ENCODE peak calls at places on chromosomes 12 and 14, in seven cellular contexts. One of them, this sample, is unnamed.

GRCh38 chr14:74419086-74419485 is 6.9 kb downstream of the SYNDIG1L start:
- DNase-seq in heart right ventricle: no peak
- DNase-seq in tibial nerve: no peak
- DNase-seq in left ventricle myocardium inferior: no peak
- DNase-seq in mammary epithelial cell: no peak
- DNase-seq in colonic mucosa: no peak
- DNase-seq in effector memory CD4-positive, alpha-beta T cell: no peak
- DNase-seq in this sample: no peak

GRCh38 chr12:26938660-26939185 is 453 bp downstream of the FGFR1OP2 start:
- DNase-seq in colonic mucosa: peak
- DNase-seq in heart right ventricle: no peak
- DNase-seq in effector memory CD4-positive, alpha-beta T cell: no peak
- DNase-seq in left ventricle myocardium inferior: no peak
- DNase-seq in mammary epithelial cell: no peak
- DNase-seq in tibial nerve: peak
- DNase-seq in this sample: no peak

GRCh38 chr12:57621497-57622292 is 10.5 kb downstream of the ARHGEF25 start:
- DNase-seq in left ventricle myocardium inferior: peak
- DNase-seq in effector memory CD4-positive, alpha-beta T cell: peak
- DNase-seq in heart right ventricle: peak
- DNase-seq in tibial nerve: peak
- DNase-seq in mammary epithelial cell: no peak
- DNase-seq in colonic mucosa: peak
- DNase-seq in this sample: peak

GRCh38 chr14:57122129-57122528 is 146.6 kb downstream of the EXOC5 start:
- DNase-seq in left ventricle myocardium inferior: no peak
- DNase-seq in colonic mucosa: no peak
- DNase-seq in heart right ventricle: no peak
- DNase-seq in mammary epithelial cell: no peak
- DNase-seq in effector memory CD4-positive, alpha-beta T cell: no peak
- DNase-seq in tibial nerve: no peak
- DNase-seq in this sample: no peak

GRCh38 chr12:114479831-114480230 is 73.9 kb upstream of the TBX5 start:
- DNase-seq in tibial nerve: no peak
- DNase-seq in mammary epithelial cell: no peak
- DNase-seq in heart right ventricle: no peak
- DNase-seq in left ventricle myocardium inferior: no peak
- DNase-seq in colonic mucosa: no peak
- DNase-seq in effector memory CD4-positive, alpha-beta T cell: no peak
- DNase-seq in this sample: no peak

GRCh38 chr12:104177663-104178501 is 37.7 kb upstream of the TXNRD1 start:
- DNase-seq in heart right ventricle: peak
- DNase-seq in colonic mucosa: peak
- DNase-seq in tibial nerve: peak
- DNase-seq in mammary epithelial cell: peak
- DNase-seq in left ventricle myocardium inferior: peak
- DNase-seq in effector memory CD4-positive, alpha-beta T cell: no peak
- DNase-seq in this sample: no peak

GRCh38 chr14:35331605-35332516 is 39.7 kb downstream of the PSMA6 start:
- DNase-seq in effector memory CD4-positive, alpha-beta T cell: no peak
- DNase-seq in heart right ventricle: no peak
- DNase-seq in mammary epithelial cell: peak
- DNase-seq in left ventricle myocardium inferior: no peak
- DNase-seq in tibial nerve: no peak
- DNase-seq in colonic mucosa: peak
- DNase-seq in this sample: no peak

GRCh38 chr12:131388164-131388795 is 322.6 kb upstream of the SFSWAP start:
- DNase-seq in left ventricle myocardium inferior: no peak
- DNase-seq in mammary epithelial cell: no peak
- DNase-seq in tibial nerve: no peak
- DNase-seq in colonic mucosa: no peak
- DNase-seq in heart right ventricle: no peak
- DNase-seq in effector memory CD4-positive, alpha-beta T cell: no peak
- DNase-seq in this sample: no peak

GRCh38 chr14:44981198-44981597 is 19.2 kb downstream of the TOGARAM1 start:
- DNase-seq in effector memory CD4-positive, alpha-beta T cell: no peak
- DNase-seq in tibial nerve: no peak
- DNase-seq in mammary epithelial cell: no peak
- DNase-seq in heart right ventricle: no peak
- DNase-seq in left ventricle myocardium inferior: no peak
- DNase-seq in colonic mucosa: no peak
- DNase-seq in this sample: no peak

GRCh38 chr12:118589162-118589561 is 212.8 kb downstream of the SUDS3 start:
- DNase-seq in tibial nerve: no peak
- DNase-seq in heart right ventricle: no peak
- DNase-seq in effector memory CD4-positive, alpha-beta T cell: no peak
- DNase-seq in left ventricle myocardium inferior: no peak
- DNase-seq in colonic mucosa: no peak
- DNase-seq in mammary epithelial cell: no peak
- DNase-seq in this sample: no peak

GRCh38 chr14:53571990-53572389 is 384.6 kb downstream of the BMP4 start:
- DNase-seq in left ventricle myocardium inferior: no peak
- DNase-seq in colonic mucosa: no peak
- DNase-seq in tibial nerve: no peak
- DNase-seq in mammary epithelial cell: no peak
- DNase-seq in effector memory CD4-positive, alpha-beta T cell: no peak
- DNase-seq in heart right ventricle: no peak
- DNase-seq in this sample: no peak

GRCh38 chr14:34098045-34098984 is 147.4 kb upstream of the EGLN3 start:
- DNase-seq in left ventricle myocardium inferior: no peak
- DNase-seq in tibial nerve: peak
- DNase-seq in colonic mucosa: peak
- DNase-seq in effector memory CD4-positive, alpha-beta T cell: no peak
- DNase-seq in heart right ventricle: peak
- DNase-seq in mammary epithelial cell: peak
- DNase-seq in this sample: peak

GRCh38 chr12:79223761-79224160 is 359.2 kb downstream of the SYT1 start:
- DNase-seq in tibial nerve: no peak
- DNase-seq in heart right ventricle: no peak
- DNase-seq in effector memory CD4-positive, alpha-beta T cell: no peak
- DNase-seq in mammary epithelial cell: no peak
- DNase-seq in left ventricle myocardium inferior: no peak
- DNase-seq in colonic mucosa: no peak
- DNase-seq in this sample: no peak

GRCh38 chr14:95918466-95918865 is 41.8 kb downstream of the TUNAR start:
- DNase-seq in colonic mucosa: no peak
- DNase-seq in heart right ventricle: no peak
- DNase-seq in tibial nerve: no peak
- DNase-seq in left ventricle myocardium inferior: no peak
- DNase-seq in effector memory CD4-positive, alpha-beta T cell: no peak
- DNase-seq in mammary epithelial cell: no peak
- DNase-seq in this sample: no peak

GRCh38 chr14:47722929-47723693 is 47.7 kb upstream of the MDGA2 start:
- DNase-seq in effector memory CD4-positive, alpha-beta T cell: no peak
- DNase-seq in colonic mucosa: no peak
- DNase-seq in left ventricle myocardium inferior: no peak
- DNase-seq in mammary epithelial cell: no peak
- DNase-seq in heart right ventricle: no peak
- DNase-seq in tibial nerve: no peak
- DNase-seq in this sample: no peak

GRCh38 chr12:90084018-90084417 is 375.4 kb upstream of the ATP2B1 start:
- DNase-seq in left ventricle myocardium inferior: no peak
- DNase-seq in mammary epithelial cell: no peak
- DNase-seq in heart right ventricle: no peak
- DNase-seq in tibial nerve: no peak
- DNase-seq in effector memory CD4-positive, alpha-beta T cell: no peak
- DNase-seq in colonic mucosa: no peak
- DNase-seq in this sample: no peak

GRCh38 chr12:54689984-54690383 is 41.8 kb upstream of the DCD start:
- DNase-seq in heart right ventricle: no peak
- DNase-seq in effector memory CD4-positive, alpha-beta T cell: no peak
- DNase-seq in left ventricle myocardium inferior: no peak
- DNase-seq in tibial nerve: no peak
- DNase-seq in mammary epithelial cell: no peak
- DNase-seq in colonic mucosa: no peak
- DNase-seq in this sample: no peak

GRCh38 chr12:86226481-86226880 is 29.7 kb downstream of the MGAT4C start:
- DNase-seq in mammary epithelial cell: no peak
- DNase-seq in left ventricle myocardium inferior: no peak
- DNase-seq in effector memory CD4-positive, alpha-beta T cell: no peak
- DNase-seq in colonic mucosa: no peak
- DNase-seq in tibial nerve: no peak
- DNase-seq in heart right ventricle: no peak
- DNase-seq in this sample: no peak

GRCh38 chr14:77485901-77486678 is 12.5 kb downstream of the ISM2 start:
- DNase-seq in left ventricle myocardium inferior: no peak
- DNase-seq in heart right ventricle: no peak
- DNase-seq in colonic mucosa: no peak
- DNase-seq in tibial nerve: no peak
- DNase-seq in effector memory CD4-positive, alpha-beta T cell: no peak
- DNase-seq in mammary epithelial cell: peak
- DNase-seq in this sample: no peak

GRCh38 chr14:105838591-105839424 is 312.4 kb downstream of the TMEM121 start:
- DNase-seq in left ventricle myocardium inferior: no peak
- DNase-seq in mammary epithelial cell: no peak
- DNase-seq in colonic mucosa: peak
- DNase-seq in effector memory CD4-positive, alpha-beta T cell: no peak
- DNase-seq in heart right ventricle: no peak
- DNase-seq in tibial nerve: no peak
- DNase-seq in this sample: no peak

GRCh38 chr12:129535351-129535750 is 368.5 kb downstream of the TMEM132D start:
- DNase-seq in heart right ventricle: no peak
- DNase-seq in mammary epithelial cell: no peak
- DNase-seq in tibial nerve: no peak
- DNase-seq in left ventricle myocardium inferior: no peak
- DNase-seq in colonic mucosa: no peak
- DNase-seq in effector memory CD4-positive, alpha-beta T cell: no peak
- DNase-seq in this sample: no peak

GRCh38 chr12:11853126-11853525 is 203.7 kb downstream of the ETV6 start:
- DNase-seq in mammary epithelial cell: no peak
- DNase-seq in tibial nerve: no peak
- DNase-seq in left ventricle myocardium inferior: no peak
- DNase-seq in colonic mucosa: peak
- DNase-seq in heart right ventricle: no peak
- DNase-seq in effector memory CD4-positive, alpha-beta T cell: no peak
- DNase-seq in this sample: no peak

GRCh38 chr14:54722791-54723432 is 156.0 kb downstream of the SAMD4A start:
- DNase-seq in left ventricle myocardium inferior: no peak
- DNase-seq in mammary epithelial cell: peak
- DNase-seq in colonic mucosa: no peak
- DNase-seq in heart right ventricle: no peak
- DNase-seq in effector memory CD4-positive, alpha-beta T cell: no peak
- DNase-seq in tibial nerve: no peak
- DNase-seq in this sample: peak

GRCh38 chr12:107514887-107515445 is 170.6 kb upstream of the PWP1 start:
- DNase-seq in left ventricle myocardium inferior: no peak
- DNase-seq in effector memory CD4-positive, alpha-beta T cell: no peak
- DNase-seq in heart right ventricle: no peak
- DNase-seq in mammary epithelial cell: no peak
- DNase-seq in colonic mucosa: no peak
- DNase-seq in tibial nerve: peak
- DNase-seq in this sample: no peak

GRCh38 chr12:67573456-67573855 is 75.1 kb upstream of the DYRK2 start:
- DNase-seq in tibial nerve: no peak
- DNase-seq in mammary epithelial cell: no peak
- DNase-seq in left ventricle myocardium inferior: no peak
- DNase-seq in effector memory CD4-positive, alpha-beta T cell: no peak
- DNase-seq in heart right ventricle: no peak
- DNase-seq in colonic mucosa: no peak
- DNase-seq in this sample: no peak

GRCh38 chr14:90534838-90535555 is 138.2 kb downstream of the CALM1 start:
- DNase-seq in left ventricle myocardium inferior: no peak
- DNase-seq in tibial nerve: no peak
- DNase-seq in mammary epithelial cell: no peak
- DNase-seq in colonic mucosa: no peak
- DNase-seq in effector memory CD4-positive, alpha-beta T cell: no peak
- DNase-seq in heart right ventricle: no peak
- DNase-seq in this sample: no peak

GRCh38 chr14:90535556-90535930 is 138.7 kb downstream of the CALM1 start:
- DNase-seq in effector memory CD4-positive, alpha-beta T cell: no peak
- DNase-seq in heart right ventricle: no peak
- DNase-seq in colonic mucosa: no peak
- DNase-seq in mammary epithelial cell: no peak
- DNase-seq in left ventricle myocardium inferior: no peak
- DNase-seq in tibial nerve: no peak
- DNase-seq in this sample: no peak

GRCh38 chr14:90534091-90534837 is 137.4 kb downstream of the CALM1 start:
- DNase-seq in tibial nerve: no peak
- DNase-seq in heart right ventricle: no peak
- DNase-seq in colonic mucosa: no peak
- DNase-seq in left ventricle myocardium inferior: no peak
- DNase-seq in mammary epithelial cell: no peak
- DNase-seq in effector memory CD4-positive, alpha-beta T cell: no peak
- DNase-seq in this sample: no peak

GRCh38 chr14:90536511-90537191 is 139.8 kb downstream of the CALM1 start:
- DNase-seq in left ventricle myocardium inferior: peak
- DNase-seq in mammary epithelial cell: no peak
- DNase-seq in heart right ventricle: peak
- DNase-seq in tibial nerve: no peak
- DNase-seq in effector memory CD4-positive, alpha-beta T cell: no peak
- DNase-seq in colonic mucosa: no peak
- DNase-seq in this sample: no peak

DNA sequence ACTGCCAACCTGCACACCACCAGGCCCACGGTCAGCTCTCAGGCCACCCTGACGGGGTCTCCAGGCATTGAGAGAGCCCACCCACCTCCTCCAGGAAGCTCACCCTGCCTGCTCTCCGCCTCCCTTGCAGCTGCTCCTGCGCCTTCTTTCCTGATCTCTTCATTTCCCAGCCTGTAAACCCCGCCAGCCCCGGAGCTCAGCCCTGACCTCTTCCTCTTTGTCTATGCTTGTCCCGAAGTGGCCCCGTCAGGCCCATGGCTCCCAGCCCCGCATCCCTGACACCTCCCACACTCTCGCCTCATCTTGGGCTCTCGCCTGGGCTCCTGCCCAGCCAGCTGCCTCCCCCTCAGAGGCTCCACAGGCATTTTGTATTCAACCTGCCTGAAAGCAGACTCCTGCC is 139.3 kb downstream of the CALM1 start:
- DNase-seq in mammary epithelial cell: no peak
- DNase-seq in heart right ventricle: peak
- DNase-seq in tibial nerve: no peak
- DNase-seq in effector memory CD4-positive, alpha-beta T cell: no peak
- DNase-seq in colonic mucosa: no peak
- DNase-seq in left ventricle myocardium inferior: peak
- DNase-seq in this sample: no peak
- H3K27ac ChIP-seq in mammary epithelial cell: no peak
- H3K27ac ChIP-seq in heart right ventricle: peak
- H3K27ac ChIP-seq in tibial nerve: no peak
- H3K27ac ChIP-seq in effector memory CD4-positive, alpha-beta T cell: no peak
- H3K27ac ChIP-seq in colonic mucosa: no peak
- H3K27ac ChIP-seq in left ventricle myocardium inferior: peak
- H3K27ac ChIP-seq in this sample: no peak

GRCh38 chr14:69547701-69548348 is 26.8 kb downstream of the CCDC177 start:
- DNase-seq in colonic mucosa: no peak
- DNase-seq in mammary epithelial cell: no peak
- DNase-seq in heart right ventricle: no peak
- DNase-seq in tibial nerve: no peak
- DNase-seq in left ventricle myocardium inferior: no peak
- DNase-seq in effector memory CD4-positive, alpha-beta T cell: no peak
- DNase-seq in this sample: no peak
- H3K4me3 ChIP-seq in colonic mucosa: no peak
- H3K4me3 ChIP-seq in mammary epithelial cell: no peak
- H3K4me3 ChIP-seq in heart right ventricle: no peak
- H3K4me3 ChIP-seq in tibial nerve: no peak
- H3K4me3 ChIP-seq in left ventricle myocardium inferior: peak
- H3K4me3 ChIP-seq in effector memory CD4-positive, alpha-beta T cell: no peak
- H3K4me3 ChIP-seq in this sample: no peak

GRCh38 chr12:52354197-52354596 is 13.1 kb downstream of the KRT85 start:
- DNase-seq in left ventricle myocardium inferior: no peak
- DNase-seq in tibial nerve: no peak
- DNase-seq in mammary epithelial cell: no peak
- DNase-seq in colonic mucosa: no peak
- DNase-seq in effector memory CD4-positive, alpha-beta T cell: no peak
- DNase-seq in heart right ventricle: no peak
- DNase-seq in this sample: no peak
- H3K27ac ChIP-seq in left ventricle myocardium inferior: no peak
- H3K27ac ChIP-seq in tibial nerve: no peak
- H3K27ac ChIP-seq in mammary epithelial cell: no peak
- H3K27ac ChIP-seq in colonic mucosa: no peak
- H3K27ac ChIP-seq in effector memory CD4-positive, alpha-beta T cell: no peak
- H3K27ac ChIP-seq in heart right ventricle: no peak
- H3K27ac ChIP-seq in this sample: no peak

GRCh38 chr12:48000878-48001321 is 3.4 kb downstream of the COL2A1 start:
- DNase-seq in tibial nerve: no peak
- DNase-seq in heart right ventricle: peak
- DNase-seq in left ventricle myocardium inferior: no peak
- DNase-seq in effector memory CD4-positive, alpha-beta T cell: no peak
- DNase-seq in mammary epithelial cell: peak
- DNase-seq in colonic mucosa: no peak
- DNase-seq in this sample: no peak
- H3K4me3 ChIP-seq in tibial nerve: peak
- H3K4me3 ChIP-seq in heart right ventricle: peak
- H3K4me3 ChIP-seq in left ventricle myocardium inferior: peak
- H3K4me3 ChIP-seq in effector memory CD4-positive, alpha-beta T cell: no peak
- H3K4me3 ChIP-seq in mammary epithelial cell: peak
- H3K4me3 ChIP-seq in colonic mucosa: peak
- H3K4me3 ChIP-seq in this sample: no peak

This sample was measured in CD4-positive, alpha-beta memory T cell.